ENCODE peak calls at places on chromosomes 2 and 18, in four cellular contexts. S is HepG2, A is GM12878, W is H1. X is an unnamed sample.
A peak's percentile ranks its signal among the peaks of the same experiment; 100 is the strongest.

GRCh38 chr2:172693037-172693436 is 42.6 kb upstream of the RAPGEF4 start:
- DNase-seq in S (peak; percentile 28), A (no peak), W (no peak), X (no peak)

GRCh38 chr2:189601043-189601442 is 20.5 kb upstream of the SLC40A1 start:
- DNase-seq in S (no peak), A (no peak), W (no peak), X (no peak)

GRCh38 chr2:6103949-6104348 is 411.8 kb downstream of the SOX11 start:
- DNase-seq in S (no peak), A (no peak), W (peak; percentile 51), X (no peak)

GRCh38 chr2:141317986-141318385 is 812.8 kb downstream of the LRP1B start:
- DNase-seq in S (no peak), A (no peak), W (no peak), X (no peak)

GRCh38 chr2:101518470-101519172 is 43.7 kb upstream of the RFX8 start:
- DNase-seq in S (peak; percentile 78), A (no peak), W (no peak), X (peak; percentile 20)

GRCh38 chr2:68772109-68772508 is 37.5 kb downstream of the ARHGAP25 start:
- DNase-seq in S (no peak), A (no peak), W (no peak), X (no peak)

GRCh38 chr2:216680951-216681629 is 14.3 kb downstream of the IGFBP5 start:
- DNase-seq in S (no peak), A (no peak), W (no peak), X (no peak)

GRCh38 chr2:232884549-232885263 is 14.6 kb downstream of the SNORC start:
- DNase-seq in S (no peak), A (no peak), W (no peak), X (no peak)

GRCh38 chr2:211879323-211879722 is 659.3 kb downstream of the ERBB4 start:
- DNase-seq in S (no peak), A (no peak), W (no peak), X (no peak)

GRCh38 chr2:99458529-99458928 is 31.3 kb downstream of the REV1 start:
- DNase-seq in S (no peak), A (no peak), W (no peak), X (no peak)

GRCh38 chr2:41706261-41706660 is 341.6 kb upstream of the PKDCC start:
- DNase-seq in S (no peak), A (no peak), W (no peak), X (no peak)

GRCh38 chr2:177598321-177598922 is 205.8 kb downstream of the AGPS start:
- DNase-seq in S (no peak), A (no peak), W (no peak), X (no peak)

GRCh38 chr2:232431705-232432590 is 24.0 kb upstream of the ALPI start:
- DNase-seq in S (no peak), A (no peak), W (no peak), X (no peak)

GRCh38 chr2:10301946-10302478 is 692 bp upstream of the HPCAL1 start:
- DNase-seq in S (peak; percentile 71), A (no peak), W (no peak), X (no peak)

GRCh38 chr2:69210386-69210785 is 176.6 kb downstream of the GFPT1 start:
- DNase-seq in S (no peak), A (no peak), W (no peak), X (no peak)

GRCh38 chr2:54558188-54558975 is 102.3 kb downstream of the SPTBN1 start:
- DNase-seq in S (peak; percentile 78), A (no peak), W (peak; percentile 72), X (peak; percentile 79)

GRCh38 chr18:34710430-34711386 is 610 bp downstream of the DTNA start:
- DNase-seq in S (no peak), A (no peak), W (no peak), X (no peak)

GRCh38 chr2:209911486-209911885 is 91.0 kb upstream of the RPE start:
- DNase-seq in S (no peak), A (no peak), W (no peak), X (no peak)

GRCh38 chr2:134333646-134334189 is 79.8 kb downstream of the MGAT5 start:
- DNase-seq in S (no peak), A (no peak), W (no peak), X (no peak)

GRCh38 chr2:8862230-8862629 is 24.8 kb upstream of the KIDINS220 start:
- DNase-seq in S (no peak), A (no peak), W (no peak), X (no peak)

GRCh38 chr2:28567076-28567471 is 71.2 kb downstream of the PLB1 start:
- DNase-seq in S (no peak), A (no peak), W (peak; percentile 54), X (no peak)

GRCh38 chr2:36355157-36355889 is at the start of gene CRIM1:
- DNase-seq in S (peak; percentile 79), A (no peak), W (peak; percentile 84), X (peak; percentile 77)

GRCh38 chr2:36356199-36356989 is 816 bp downstream of the CRIM1 start:
- DNase-seq in S (no peak), A (no peak), W (peak; percentile 72), X (no peak)

GRCh38 chr2:36352711-36353110 is 2.9 kb upstream of the CRIM1 start:
- DNase-seq in S (peak; percentile 62), A (no peak), W (no peak), X (no peak)

GRCh38 chr2:36355890-36356198 is 266 bp downstream of the CRIM1 start:
- DNase-seq in S (no peak), A (no peak), W (no peak), X (no peak)

DNA sequence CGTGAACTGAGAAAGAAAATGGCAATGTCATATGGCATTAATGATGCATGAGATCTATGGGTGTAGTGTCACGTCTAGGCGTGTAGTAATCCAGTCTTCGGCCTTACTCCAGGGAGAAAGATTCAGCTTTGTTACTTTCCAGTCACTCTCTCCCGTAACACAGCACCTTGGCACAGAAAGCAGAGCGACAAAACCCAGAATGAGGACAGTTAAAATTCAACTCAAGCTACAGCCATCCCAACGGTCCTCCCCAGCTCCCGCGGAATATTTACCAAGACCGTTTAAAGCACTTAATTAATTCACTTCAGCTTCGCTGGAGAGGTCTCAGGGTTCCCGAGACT is 792 bp upstream of the CRIM1 start:
- DNase-seq in S (no peak), A (no peak), W (no peak), X (no peak)
- H3K4me1 ChIP-seq in S (peaks cover 54% of the 10 kb centered on the region), A (peaks cover 9% of the 10 kb centered on the region), W (peaks cover 14% of the 10 kb centered on the region), X (no peaks in the 10 kb centered on the region)

GRCh38 chr2:31429759-31430438 is 15.4 kb upstream of the XDH start:
- DNase-seq in S (no peak), A (no peak), W (no peak), X (no peak)
- TF ChIP-seq SUZ12 in S (no peak), A (no peak), W (no peak), X (no peak)

GRCh38 chr2:237193436-237193835 is 107.7 kb downstream of the COPS8 start:
- DNase-seq in S (no peak), A (no peak), W (no peak), X (no peak)

GRCh38 chr2:237194906-237195305 is 109.2 kb downstream of the COPS8 start:
- DNase-seq in S (no peak), A (no peak), W (no peak), X (no peak)

GRCh38 chr2:237195396-237196119 is 109.9 kb downstream of the COPS8 start:
- DNase-seq in S (no peak), A (no peak), W (no peak), X (no peak)

GRCh38 chr2:237192881-237193280 is 107.2 kb downstream of the COPS8 start:
- DNase-seq in S (no peak), A (no peak), W (no peak), X (no peak)

DNA sequence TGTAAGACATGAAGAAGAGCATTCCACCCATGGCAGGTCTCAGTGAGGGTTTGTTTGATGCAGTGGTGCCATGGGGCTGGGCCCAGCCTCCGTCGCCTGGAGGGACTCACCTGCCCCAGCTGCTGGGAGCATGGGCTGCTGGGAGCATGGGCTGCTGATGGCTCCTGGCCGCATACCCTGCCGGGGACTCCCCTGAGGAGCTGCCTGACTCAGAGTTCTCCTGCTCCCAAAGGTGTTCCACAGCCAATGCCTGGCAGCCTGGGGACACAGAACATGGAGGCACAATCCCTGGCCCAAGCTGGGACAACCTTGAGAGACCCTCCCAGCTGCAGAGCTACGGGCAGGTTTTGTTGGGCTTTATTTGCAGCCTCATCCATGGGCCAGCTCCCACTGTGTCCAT is 108.4 kb downstream of the COPS8 start:
- DNase-seq in S (no peak), A (no peak), W (no peak), X (no peak)
- H3K4me1 ChIP-seq in S (no peaks in the 10 kb centered on the region), A (no peaks in the 10 kb centered on the region), W (peaks cover 14% of the 10 kb centered on the region), X (peaks cover 13% of the 10 kb centered on the region)

GRCh38 chr18:79960921-79961526 is 3.4 kb upstream of the HSBP1L1 start:
- DNase-seq in S (no peak), A (no peak), W (no peak), X (no peak)
- TF ChIP-seq SUZ12 in S (no peak), A (no peak), W (no peak), X (no peak)